ENCODE peak calls at places on chromosome 6, in ten cellular contexts. W is CD8-positive, alpha-beta memory T cell; Z is Peyer's patch; D is lower lobe of right lung; R is NK-92 treated with Interleukin-12 subunit alpha and Interleukin-12 subunit beta, amount 100 ng/mL, for 24 hours; I is T-cell; U is NCI-H187; A is body of pancreas; G is nephron progenitor cell; Y is BE2C. S is an unnamed sample.

GRCh38 chr6:110414669-110415296 is 592 bp downstream of the DDO start:
- DNase-seq in U (no peak), R (no peak), Y (no peak), D (peak), Z (no peak), W (no peak), A (no peak), I (no peak), G (no peak), S (no peak)

GRCh38 chr6:100435299-100435698 is 29.4 kb downstream of the SIM1 start:
- DNase-seq in G (no peak), A (no peak), U (no peak), I (no peak), W (no peak), D (no peak), R (no peak), Y (no peak), Z (no peak), S (no peak)

GRCh38 chr6:44487611-44488010 is 100.1 kb downstream of the CDC5L start:
- DNase-seq in D (no peak), W (no peak), A (no peak), Y (no peak), U (no peak), Z (no peak), R (no peak), G (no peak), I (no peak), S (no peak)

GRCh38 chr6:46993846-46994245 is 48.3 kb downstream of the ADGRF1 start:
- DNase-seq in Y (no peak), U (no peak), D (no peak), G (no peak), R (no peak), W (no peak), I (no peak), Z (no peak), A (no peak), S (no peak)

GRCh38 chr6:43089467-43089866 is 13.4 kb downstream of the PTK7 start:
- DNase-seq in I (no peak), U (no peak), Z (no peak), Y (no peak), G (no peak), D (no peak), A (no peak), W (no peak), R (no peak), S (no peak)

GRCh38 chr6:132813173-132813856 is 1.1 kb upstream of the RPS12 start:
- DNase-seq in W (peak), R (peak), I (peak), A (peak), Y (no peak), U (peak), G (peak), Z (peak), D (peak), S (no peak)

GRCh38 chr6:130115036-130115435 is 96.7 kb downstream of the L3MBTL3 start:
- DNase-seq in I (no peak), W (no peak), Z (no peak), D (no peak), U (no peak), A (no peak), G (no peak), Y (no peak), R (no peak), S (no peak)

GRCh38 chr6:24719125-24719931 is at the start of gene C6orf62:
- DNase-seq in I (peak), R (peak), W (peak), U (no peak), Z (peak), A (peak), D (peak), Y (peak), G (peak), S (no peak)

GRCh38 chr6:149723771-149724417 is 6.0 kb upstream of the LATS1 start:
- DNase-seq in W (peak), G (no peak), A (peak), D (no peak), Z (peak), U (no peak), I (peak), R (no peak), Y (peak), S (peak)

GRCh38 chr6:169171010-169171409 is 82.6 kb downstream of the THBS2 start:
- DNase-seq in I (no peak), U (no peak), D (no peak), Z (no peak), R (no peak), G (no peak), Y (no peak), A (no peak), W (no peak), S (no peak)

GRCh38 chr6:151239603-151240035 is at the start of gene AKAP12:
- DNase-seq in R (no peak), A (no peak), Z (no peak), W (no peak), U (no peak), I (no peak), G (no peak), D (no peak), Y (no peak), S (no peak)

GRCh38 chr6:157514659-157515496 is 133.9 kb downstream of the ZDHHC14 start:
- DNase-seq in Z (no peak), A (no peak), R (peak), W (no peak), I (no peak), D (no peak), U (no peak), Y (no peak), G (no peak), S (no peak)